ENCODE peak calls at places on chromosomes 4 and X, in eight cellular contexts. H is T-helper 1 cell, Q is LHCN-M2, R is NCI-H524, Y is progenitor cell of endocrine pancreas, J is NCI-H1930, U is K562, S is AG04450. K is an unnamed sample.
A peak's percentile ranks its signal among the peaks of the same experiment; 100 is the strongest.

GRCh38 chr4:39502034-39502658 is 25.1 kb downstream of the UGDH start:
- DNase-seq in H (no peak), Q (peak; percentile 85), R (no peak), Y (no peak), J (no peak), U (no peak), S (peak; percentile 11), K (no peak)

GRCh38 chrX:41350150-41350975 is 16.4 kb downstream of the DDX3X start:
- DNase-seq in H (no peak), Q (peak; percentile 42), R (no peak), Y (no peak), J (no peak), U (no peak), S (no peak), K (no peak)

GRCh38 chr4:154560824-154561231 is 2.0 kb upstream of the FGB start:
- DNase-seq in H (no peak), Q (peak; percentile 47), R (no peak), Y (no peak), J (no peak), U (no peak), S (no peak), K (no peak)

GRCh38 chr4:127209580-127210095 is 423.1 kb upstream of the INTU start:
- DNase-seq in H (no peak), Q (no peak), R (no peak), Y (no peak), J (no peak), U (no peak), S (no peak), K (no peak)

GRCh38 chr4:48042979-48043461 is 26.4 kb downstream of the NIPAL1 start:
- DNase-seq in H (no peak), Q (no peak), R (no peak), Y (no peak), J (no peak), U (no peak), S (no peak), K (no peak)

GRCh38 chrX:131763674-131764073 is 219.8 kb downstream of the OR13H1 start:
- DNase-seq in H (no peak), Q (peak; percentile 35), R (no peak), Y (no peak), J (no peak), U (no peak), S (no peak), K (no peak)

GRCh38 chr4:81136161-81136910 is 78.7 kb downstream of the PRKG2 start:
- DNase-seq in H (no peak), Q (peak; percentile 54), R (no peak), Y (no peak), J (no peak), U (no peak), S (peak; percentile 81), K (no peak)

GRCh38 chr4:132540268-132540667 is 608.8 kb upstream of the PCDH10 start:
- DNase-seq in H (no peak), Q (no peak), R (no peak), Y (no peak), J (no peak), U (no peak), S (no peak), K (no peak)

GRCh38 chr4:96315815-96316214 is 475.9 kb downstream of the PDHA2 start:
- DNase-seq in H (no peak), Q (peak; percentile 85), R (peak; percentile 32), Y (no peak), J (no peak), U (no peak), S (no peak), K (no peak)

GRCh38 chr4:36235306-36235705 is 9.0 kb downstream of the ARAP2 start:
- DNase-seq in H (no peak), Q (no peak), R (no peak), Y (no peak), J (no peak), U (no peak), S (no peak), K (no peak)

GRCh38 chr4:86595426-86595805 is 1.3 kb downstream of the PTPN13 start:
- DNase-seq in H (no peak), Q (no peak), R (peak; percentile 24), Y (no peak), J (no peak), U (no peak), S (no peak), K (no peak)

GRCh38 chrX:118698516-118699247 is 28.7 kb upstream of the IL13RA1 start:
- DNase-seq in H (no peak), Q (no peak), R (no peak), Y (no peak), J (no peak), U (no peak), S (no peak), K (no peak)

GRCh38 chrX:153769158-153769864 is 5.3 kb downstream of the PLXNB3 start:
- DNase-seq in H (peak; percentile 4), Q (no peak), R (no peak), Y (no peak), J (no peak), U (no peak), S (no peak), K (no peak)

GRCh38 chrX:40154229-40154852 is 56.6 kb upstream of the BCOR start:
- DNase-seq in H (no peak), Q (peak; percentile 72), R (peak; percentile 91), Y (no peak), J (peak; percentile 14), U (peak; percentile 45), S (no peak), K (peak; percentile 72)

GRCh38 chrX:48976086-48976485 is 4.4 kb upstream of the KCND1 start:
- DNase-seq in H (no peak), Q (no peak), R (no peak), Y (no peak), J (no peak), U (no peak), S (no peak), K (no peak)

GRCh38 chr4:129429566-129430339 is 333.8 kb downstream of the C4orf33 start:
- DNase-seq in H (no peak), Q (no peak), R (peak; percentile 41), Y (no peak), J (no peak), U (no peak), S (no peak), K (no peak)

GRCh38 chrX:135308345-135308855 is 880 bp upstream of the ETDC start:
- DNase-seq in H (no peak), Q (no peak), R (peak; percentile 49), Y (no peak), J (no peak), U (no peak), S (no peak), K (no peak)

GRCh38 chr4:48490012-48490679 is at the start of gene ZAR1:
- DNase-seq in H (no peak), Q (no peak), R (peak; percentile 32), Y (peak; percentile 11), J (no peak), U (no peak), S (no peak), K (no peak)

GRCh38 chr4:3368841-3369760 is 72.7 kb upstream of the HGFAC start:
- DNase-seq in H (no peak), Q (peak; percentile 15), R (no peak), Y (no peak), J (no peak), U (no peak), S (no peak), K (no peak)

GRCh38 chr4:155745984-155746383 is 12.8 kb upstream of the GUCY1B1 start:
- DNase-seq in H (no peak), Q (peak; percentile 19), R (no peak), Y (no peak), J (no peak), U (no peak), S (no peak), K (no peak)

GRCh38 chr4:3489451-3489962 is 26.4 kb downstream of the DOK7 start:
- DNase-seq in H (no peak), Q (peak; percentile 21), R (peak; percentile 36), Y (no peak), J (peak; percentile 18), U (no peak), S (no peak), K (no peak)

GRCh38 chr4:54525602-54526001 is 132.2 kb upstream of the KIT start:
- DNase-seq in H (no peak), Q (peak; percentile 85), R (no peak), Y (no peak), J (no peak), U (no peak), S (no peak), K (no peak)

GRCh38 chr4:150237110-150237852 is 159.0 kb downstream of the DCLK2 start:
- DNase-seq in H (no peak), Q (peak; percentile 87), R (no peak), Y (no peak), J (no peak), U (no peak), S (peak; percentile 88), K (no peak)

GRCh38 chr4:68074397-68074796 is 55.3 kb downstream of the TMPRSS11F start:
- DNase-seq in H (no peak), Q (peak; percentile 46), R (no peak), Y (no peak), J (no peak), U (no peak), S (no peak), K (no peak)

GRCh38 chrX:119784747-119785446 is 6.5 kb downstream of the RPL39 start:
- DNase-seq in H (peak; percentile 20), Q (no peak), R (peak; percentile 33), Y (no peak), J (no peak), U (peak; percentile 37), S (no peak), K (no peak)

GRCh38 chr4:88119951-88120350 is 38.5 kb downstream of the ABCG2 start:
- DNase-seq in H (no peak), Q (no peak), R (no peak), Y (no peak), J (no peak), U (no peak), S (no peak), K (no peak)

GRCh38 chr4:103046416-103047290 is 27.1 kb upstream of the SLC9B1 start:
- DNase-seq in H (peak; percentile 16), Q (peak; percentile 28), R (peak; percentile 5), Y (peak; percentile 10), J (no peak), U (peak; percentile 56), S (no peak), K (peak; percentile 18)

GRCh38 chr4:40515398-40516293 is 114.0 kb downstream of the RBM47 start:
- DNase-seq in H (no peak), Q (no peak), R (no peak), Y (no peak), J (no peak), U (peak; percentile 82), S (no peak), K (no peak)

GRCh38 chr4:140296335-140296753 is 77.1 kb upstream of the SCOC start:
- DNase-seq in H (no peak), Q (peak; percentile 94), R (peak; percentile 19), Y (no peak), J (peak; percentile 15), U (no peak), S (peak; percentile 70), K (no peak)

GRCh38 chrX:43676960-43677582 is 21.0 kb downstream of the MAOA start:
- DNase-seq in H (no peak), Q (peak; percentile 35), R (peak; percentile 45), Y (no peak), J (no peak), U (no peak), S (no peak), K (no peak)

GRCh38 chr4:145937990-145938611 is 522 bp downstream of the ZNF827 start:
- DNase-seq in H (peak; percentile 36), Q (peak; percentile 41), R (no peak), Y (no peak), J (no peak), U (no peak), S (no peak), K (no peak)

GRCh38 chrX:100682939-100683338 is 38.9 kb downstream of the SRPX2 start:
- DNase-seq in H (no peak), Q (no peak), R (no peak), Y (no peak), J (no peak), U (no peak), S (no peak), K (no peak)

GRCh38 chr4:69322055-69322454 is 41.8 kb downstream of the UGT2B28 start:
- DNase-seq in H (no peak), Q (peak; percentile 81), R (no peak), Y (no peak), J (no peak), U (no peak), S (no peak), K (no peak)

GRCh38 chr4:180542445-180543100 is 1700.6 kb upstream of the TENM3 start:
- DNase-seq in H (no peak), Q (no peak), R (no peak), Y (no peak), J (no peak), U (no peak), S (no peak), K (no peak)

K was measured in CMK.